ENCODE peak calls at places on chromosome 5, in five cellular contexts. Q, P, X, T and B are unnamed samples.
A peak's percentile ranks its signal among the peaks of the same experiment; 100 is the strongest.

GRCh38 chr5:10620346-10620745 is 56.5 kb downstream of the ANKRD33B start:
- DNase-seq in Q (no peak), P (no peak), X (no peak), T (no peak), B (no peak)

GRCh38 chr5:2017540-2018389 is 135.0 kb upstream of the IRX4 start:
- DNase-seq in Q (peak; percentile 40), P (peak; percentile 46), X (no peak), T (peak; percentile 50), B (no peak)

GRCh38 chr5:15943487-15943886 is 236.1 kb downstream of the MARCHF11 start:
- DNase-seq in Q (no peak), P (no peak), X (no peak), T (no peak), B (peak; percentile 44)

GRCh38 chr5:160342413-160342941 is 27.9 kb downstream of the C1QTNF2 start:
- DNase-seq in Q (no peak), P (no peak), X (no peak), T (no peak), B (peak; percentile 25)

GRCh38 chr5:15959560-15960164 is 219.9 kb downstream of the MARCHF11 start:
- DNase-seq in Q (no peak), P (no peak), X (no peak), T (no peak), B (peak; percentile 32)

GRCh38 chr5:102511666-102512065 is 12.9 kb upstream of the SLCO6A1 start:
- DNase-seq in Q (no peak), P (no peak), X (no peak), T (no peak), B (peak; percentile 69)

GRCh38 chr5:42057254-42057690 is 132.2 kb downstream of the FBXO4 start:
- DNase-seq in Q (peak; percentile 48), P (peak; percentile 56), X (peak; percentile 11), T (peak; percentile 71), B (peak; percentile 30)

GRCh38 chr5:71922584-71923106 is 184.6 kb upstream of the MAP1B start:
- DNase-seq in Q (peak; percentile 89), P (no peak), X (no peak), T (no peak), B (peak; percentile 88)

GRCh38 chr5:80870442-80870841 is 89.7 kb upstream of the RASGRF2 start:
- DNase-seq in Q (no peak), P (no peak), X (no peak), T (no peak), B (peak; percentile 11)

GRCh38 chr5:11650936-11651335 is 253.3 kb downstream of the CTNND2 start:
- DNase-seq in Q (no peak), P (no peak), X (no peak), T (no peak), B (no peak)

GRCh38 chr5:7878381-7878873 is 9.5 kb downstream of the MTRR start:
- DNase-seq in Q (peak; percentile 62), P (no peak), X (no peak), T (no peak), B (peak; percentile 62)

GRCh38 chr5:38538161-38538560 is 18.3 kb downstream of the LIFR start:
- DNase-seq in Q (no peak), P (no peak), X (no peak), T (no peak), B (no peak)

GRCh38 chr5:1661831-1662558 is 137.6 kb downstream of the MRPL36 start:
- DNase-seq in Q (no peak), P (no peak), X (no peak), T (no peak), B (no peak)

GRCh38 chr5:52844885-52845284 is 57.2 kb downstream of the ITGA1 start:
- DNase-seq in Q (no peak), P (no peak), X (no peak), T (no peak), B (peak; percentile 52)

GRCh38 chr5:145824040-145824439 is 11.1 kb downstream of the PRELID2 start:
- DNase-seq in Q (no peak), P (no peak), X (no peak), T (no peak), B (no peak)

GRCh38 chr5:18944771-18945170 is 1043.2 kb downstream of the CDH18 start:
- DNase-seq in Q (no peak), P (no peak), X (no peak), T (no peak), B (no peak)

GRCh38 chr5:38468978-38469706 is 87.3 kb downstream of the LIFR start:
- DNase-seq in Q (no peak), P (no peak), X (no peak), T (no peak), B (no peak)

GRCh38 chr5:20307391-20307790 is 319.4 kb upstream of the CDH18 start:
- DNase-seq in Q (no peak), P (no peak), X (no peak), T (no peak), B (no peak)

GRCh38 chr5:148229840-148230239 is 8.5 kb upstream of the MARCOL start:
- DNase-seq in Q (no peak), P (no peak), X (no peak), T (no peak), B (no peak)

GRCh38 chr5:139880416-139881144 is 85.0 kb downstream of the PSD2 start:
- DNase-seq in Q (no peak), P (no peak), X (no peak), T (no peak), B (peak; percentile 45)

GRCh38 chr5:19713740-19714139 is 274.3 kb downstream of the CDH18 start:
- DNase-seq in Q (no peak), P (no peak), X (no peak), T (no peak), B (no peak)

GRCh38 chr5:136420168-136420916 is 55.0 kb upstream of the TRPC7 start:
- DNase-seq in Q (no peak), P (no peak), X (no peak), T (no peak), B (no peak)

GRCh38 chr5:133457439-133457838 is 154.9 kb downstream of the FSTL4 start:
- DNase-seq in Q (no peak), P (no peak), X (no peak), T (no peak), B (no peak)

GRCh38 chr5:139439013-139439903 is at the start of gene DNAJC18:
- DNase-seq in Q (peak; percentile 85), P (peak; percentile 88), X (peak; percentile 84), T (peak; percentile 97), B (peak; percentile 93)

GRCh38 chr5:6711409-6712135 is 1.7 kb upstream of the TENT4A start:
- DNase-seq in Q (no peak), P (no peak), X (no peak), T (no peak), B (no peak)

GRCh38 chr5:1226839-1227238 is 1.7 kb downstream of the SLC6A18 start:
- DNase-seq in Q (no peak), P (no peak), X (no peak), T (no peak), B (no peak)

GRCh38 chr5:141478321-141478945 is 2.7 kb downstream of the PCDHGC3 start:
- DNase-seq in Q (no peak), P (no peak), X (no peak), T (no peak), B (no peak)
- H3K4me3 ChIP-seq in Q (no peak overlapping the region), P (peak overlapping the region; percentile 79), X (no peak overlapping the region), T (no peak overlapping the region), B (no peak overlapping the region)

GRCh38 chr5:14201325-14202061 is 58.4 kb downstream of the TRIO start:
- DNase-seq in Q (no peak), P (no peak), X (no peak), T (no peak), B (peak; percentile 63)

GRCh38 chr5:14202462-14202861 is 59.3 kb downstream of the TRIO start:
- DNase-seq in Q (no peak), P (no peak), X (no peak), T (no peak), B (peak; percentile 50)

GRCh38 chr5:14204785-14205321 is 61.7 kb downstream of the TRIO start:
- DNase-seq in Q (peak; percentile 90), P (peak; percentile 47), X (no peak), T (no peak), B (no peak)

GRCh38 chr5:14206028-14206725 is 63.0 kb downstream of the TRIO start:
- DNase-seq in Q (no peak), P (no peak), X (no peak), T (no peak), B (no peak)

DNA sequence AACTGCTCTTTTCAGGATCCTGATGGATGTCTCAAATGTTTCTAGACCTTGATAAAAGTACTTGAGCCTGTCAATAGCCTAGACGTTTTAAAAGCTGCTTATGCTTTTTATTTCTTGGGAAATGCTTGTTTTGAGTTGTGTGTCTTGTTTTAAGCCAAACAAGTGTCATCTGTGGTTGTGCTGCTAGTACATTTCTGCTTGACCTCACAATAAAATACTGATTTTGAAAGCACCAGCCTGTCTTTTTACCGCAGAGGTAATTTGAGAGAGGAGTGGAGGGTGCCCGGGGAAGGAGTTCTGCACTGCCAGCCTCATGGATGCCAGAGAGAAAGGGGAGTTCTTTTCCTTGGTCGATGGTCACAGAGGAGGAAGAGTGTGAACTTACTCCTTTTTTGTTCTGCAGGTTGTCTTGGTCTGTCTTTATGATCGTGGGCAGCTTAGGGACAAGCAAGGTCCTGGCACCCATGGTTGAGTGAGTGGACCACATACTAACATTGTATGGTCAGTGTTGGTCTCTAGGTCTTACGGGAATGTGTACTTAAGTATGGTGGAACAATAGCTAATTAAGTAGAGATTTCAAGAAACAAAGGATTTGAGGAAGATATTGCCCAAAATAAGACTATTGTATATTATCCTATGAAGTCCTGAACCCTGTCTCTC is 61.0 kb downstream of the TRIO start:
- DNase-seq in Q (no peak), P (no peak), X (no peak), T (no peak), B (no peak)
- H3K4me1 ChIP-seq in Q (peaks cover 91% of the 10 kb centered on the region), P (peaks cover 43% of the 10 kb centered on the region), X (no peaks in the 10 kb centered on the region), T (peaks cover 28% of the 10 kb centered on the region), B (peaks cover 30% of the 10 kb centered on the region)

DNA sequence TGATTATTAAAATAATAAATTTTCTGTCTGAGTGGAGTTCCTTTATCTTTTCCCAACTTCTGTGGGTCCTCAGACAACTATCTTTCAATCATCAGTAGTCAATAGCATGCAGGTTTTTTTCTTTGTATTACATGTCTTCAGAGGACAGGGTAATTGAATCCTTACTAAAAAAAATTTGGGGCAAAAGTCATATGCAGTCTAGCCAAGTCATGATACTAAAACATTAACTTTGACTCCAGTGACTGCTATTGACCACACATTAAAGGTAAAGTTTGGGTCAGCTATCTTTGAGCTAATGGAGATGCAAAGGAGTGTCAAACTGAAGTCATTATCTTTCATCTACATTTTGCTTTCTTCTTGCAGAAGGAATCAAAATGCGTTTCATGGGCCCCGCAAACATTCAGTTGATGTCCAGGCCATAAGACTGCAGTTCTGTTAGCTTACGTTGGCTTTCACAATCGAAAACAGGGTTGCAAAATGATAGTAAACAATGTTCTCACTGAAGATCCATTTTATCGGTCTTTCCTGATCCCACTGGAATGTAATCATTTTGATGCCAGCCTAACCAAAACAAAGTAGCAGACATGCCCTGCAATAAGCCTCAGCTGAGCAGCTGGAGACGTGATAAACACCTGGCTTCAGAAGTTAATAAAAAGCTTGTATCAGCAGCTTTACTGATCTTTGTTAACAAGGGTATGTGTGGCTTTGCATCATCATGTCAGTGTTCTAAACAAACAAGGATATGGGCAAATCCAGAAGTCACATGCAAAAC is 186.1 kb upstream of the PRLR start:
- DNase-seq in Q (no peak), P (no peak), X (no peak), T (no peak), B (no peak)
- H3K4me3 ChIP-seq in Q (no peak overlapping the region), P (no peak overlapping the region), X (no peak overlapping the region), T (no peak overlapping the region), B (no peak overlapping the region)

DNA sequence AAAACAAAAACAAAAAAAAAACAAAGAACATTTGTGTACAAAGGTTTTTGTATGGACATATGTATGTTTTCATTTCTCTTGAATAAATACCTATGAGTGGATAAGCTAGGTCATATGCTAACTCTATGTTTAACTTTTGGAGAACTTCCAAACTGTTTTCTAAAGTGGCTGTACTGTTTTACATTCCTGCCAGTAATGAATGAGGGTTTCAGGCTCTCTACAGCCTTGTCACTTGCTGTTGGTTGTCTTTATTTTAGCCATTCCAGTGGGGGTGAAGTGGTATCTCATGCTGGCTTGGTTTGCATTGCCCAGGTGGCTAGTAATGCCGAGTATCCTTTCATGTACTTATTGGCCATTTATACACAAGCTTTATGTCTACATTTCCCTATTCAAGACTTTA is 9.1 kb upstream of the TRIO start:
- DNase-seq in Q (no peak), P (no peak), X (no peak), T (no peak), B (no peak)
- H3K4me1 ChIP-seq in Q (no peaks in the 10 kb centered on the region), P (no peaks in the 10 kb centered on the region), X (no peaks in the 10 kb centered on the region), T (no peaks in the 10 kb centered on the region), B (peaks cover 7% of the 10 kb centered on the region)